ENCODE peak calls at places on chromosomes 4 and X, in eight cellular contexts. N is AG08396; J is epithelial cell of esophagus; U is stimulated activated CD4-positive, alpha-beta T cell treated with anti-CD3 and anti-CD28 coated beads, Interleukin-2, amount 100 ng/mL, for 24 hours; W is NCI-H2029 treated with DMSO at 0.1 percent for 48 hours; R is NCI-H82; S is iris pigment epithelial cell; Z is stomach. X is an unnamed sample.

GRCh38 chr4:176745902-176746301 is 46.8 kb downstream of the VEGFC start:
- DNase-seq in U (no peak), R (no peak), W (no peak), N (no peak), Z (no peak), J (peak; percentile 44), S (peak; percentile 10), X (no peak)

GRCh38 chrX:103356023-103356798 is at the start of gene TCEAL9:
- DNase-seq in N (peak; percentile 58), S (peak; percentile 73), W (peak; percentile 11), J (peak; percentile 52), R (peak; percentile 85), U (no peak), Z (peak; percentile 50), X (peak; percentile 22)

GRCh38 chr4:159070742-159071141 is 32.1 kb upstream of the RAPGEF2 start:
- DNase-seq in J (peak; percentile 67), R (no peak), S (peak; percentile 92), U (no peak), W (peak; percentile 8), Z (no peak), N (no peak), X (no peak)

GRCh38 chr4:15702941-15703403 is at the start of gene BST1:
- DNase-seq in N (peak; percentile 62), W (no peak), U (peak; percentile 62), S (peak; percentile 66), R (no peak), J (peak; percentile 53), Z (peak; percentile 64), X (no peak)

GRCh38 chr4:104559502-104559901 is 64.8 kb upstream of the CXXC4 start:
- DNase-seq in U (no peak), Z (no peak), R (no peak), S (no peak), N (no peak), W (no peak), J (no peak), X (no peak)

GRCh38 chr4:152259866-152260265 is 276.0 kb downstream of the FBXW7 start:
- DNase-seq in R (no peak), J (peak; percentile 97), Z (no peak), U (no peak), N (peak; percentile 29), S (peak; percentile 62), W (no peak), X (no peak)

GRCh38 chr4:121950680-121951569 is 935 bp downstream of the TRPC3 start:
- DNase-seq in N (peak; percentile 63), U (peak; percentile 30), J (peak; percentile 14), Z (peak; percentile 27), S (no peak), W (no peak), R (peak; percentile 7), X (no peak)

GRCh38 chrX:53445977-53446376 is 11.8 kb upstream of the HSD17B10 start:
- DNase-seq in S (peak; percentile 51), N (no peak), Z (peak; percentile 44), R (peak; percentile 67), J (peak; percentile 50), U (peak; percentile 57), W (no peak), X (peak; percentile 7)

GRCh38 chrX:97158270-97158669 is 274.6 kb downstream of the RPA4 start:
- DNase-seq in N (no peak), U (no peak), S (no peak), W (peak; percentile 57), J (peak; percentile 26), Z (no peak), R (no peak), X (no peak)

GRCh38 chr4:87497586-87497985 is 31.6 kb downstream of the SPARCL1 start:
- DNase-seq in J (no peak), R (no peak), S (no peak), Z (no peak), W (no peak), U (no peak), N (no peak), X (no peak)

GRCh38 chr4:89598602-89599001 is 238.4 kb downstream of the SNCA start:
- DNase-seq in W (peak; percentile 42), J (peak; percentile 44), S (peak; percentile 27), Z (no peak), U (no peak), N (no peak), R (peak; percentile 21), X (peak; percentile 21)